ENCODE peak calls at places on chromosomes 4 and X, in seven cellular contexts. L is AG10803; K is breast epithelium; P is WERI-Rb-1; M is CD8-positive, alpha-beta T cell; D is AG09309; R is endothelial cell. T is an unnamed sample.

GRCh38 chrX:11427082-11428033 is 134.1 kb downstream of the AMELX start:
- DNase-seq in P (peak; percentile 7), M (no peak), L (no peak), K (no peak), R (peak; percentile 37), D (no peak), T (peak; percentile 2)

GRCh38 chrX:17580529-17581155 is 156.7 kb upstream of the SCML1 start:
- DNase-seq in K (no peak), R (no peak), D (peak; percentile 49), L (peak; percentile 83), M (no peak), P (no peak), T (no peak)

GRCh38 chr4:163113921-163114703 is 52.6 kb downstream of the NAF1 start:
- DNase-seq in K (no peak), M (no peak), R (no peak), L (no peak), P (no peak), D (no peak), T (no peak)

GRCh38 chr4:39613093-39613656 is 25.5 kb downstream of the SMIM14 start:
- DNase-seq in L (peak; percentile 24), R (no peak), D (no peak), K (no peak), P (no peak), M (no peak), T (no peak)

GRCh38 chrX:149607699-149608098 is 12.6 kb upstream of the HSFX2 start:
- DNase-seq in L (no peak), K (no peak), D (no peak), M (no peak), R (no peak), P (no peak), T (no peak)

GRCh38 chr4:150305995-150306394 is 227.8 kb downstream of the DCLK2 start:
- DNase-seq in D (peak; percentile 35), R (no peak), M (no peak), P (no peak), L (peak; percentile 63), K (no peak), T (no peak)

GRCh38 chrX:10756365-10756915 is 136.1 kb upstream of the MID1 start:
- DNase-seq in L (peak; percentile 87), M (no peak), R (no peak), D (no peak), K (no peak), P (no peak), T (no peak)

GRCh38 chr4:81648576-81649272 is 177.0 kb upstream of the RASGEF1B start:
- DNase-seq in D (no peak), M (peak; percentile 63), R (no peak), P (no peak), L (no peak), K (no peak), T (no peak)

GRCh38 chrX:1750267-1750666 is 135.4 kb downstream of the ASMT start:
- DNase-seq in D (no peak), L (no peak), R (no peak), K (no peak), P (no peak), M (no peak), T (no peak)

GRCh38 chr4:98828801-98829200 is 100.1 kb downstream of the EIF4E start:
- DNase-seq in R (no peak), P (peak; percentile 45), L (peak; percentile 3), K (no peak), M (peak; percentile 56), D (no peak), T (no peak)

GRCh38 chr4:4855293-4856070 is 4.0 kb upstream of the MSX1 start:
- DNase-seq in M (no peak), R (no peak), P (no peak), D (no peak), K (peak; percentile 37), L (no peak), T (no peak)

GRCh38 chrX:119234931-119235555 is 1.0 kb upstream of the PGRMC1 start:
- DNase-seq in M (no peak), D (no peak), L (peak; percentile 80), R (no peak), P (no peak), K (no peak), T (peak; percentile 5)

GRCh38 chr4:185625503-185625902 is 90.2 kb upstream of the PDLIM3 start:
- DNase-seq in D (no peak), P (no peak), L (no peak), R (no peak), M (no peak), K (no peak), T (no peak)

GRCh38 chr4:128385683-128386304 is 98.2 kb upstream of the PGRMC2 start:
- DNase-seq in K (no peak), R (no peak), D (no peak), M (no peak), P (no peak), L (peak; percentile 81), T (no peak)

GRCh38 chr4:57655342-57655741 is 545.2 kb upstream of the IGFBP7 start:
- DNase-seq in M (no peak), K (no peak), D (no peak), L (no peak), P (no peak), R (no peak), T (no peak)

DNA sequence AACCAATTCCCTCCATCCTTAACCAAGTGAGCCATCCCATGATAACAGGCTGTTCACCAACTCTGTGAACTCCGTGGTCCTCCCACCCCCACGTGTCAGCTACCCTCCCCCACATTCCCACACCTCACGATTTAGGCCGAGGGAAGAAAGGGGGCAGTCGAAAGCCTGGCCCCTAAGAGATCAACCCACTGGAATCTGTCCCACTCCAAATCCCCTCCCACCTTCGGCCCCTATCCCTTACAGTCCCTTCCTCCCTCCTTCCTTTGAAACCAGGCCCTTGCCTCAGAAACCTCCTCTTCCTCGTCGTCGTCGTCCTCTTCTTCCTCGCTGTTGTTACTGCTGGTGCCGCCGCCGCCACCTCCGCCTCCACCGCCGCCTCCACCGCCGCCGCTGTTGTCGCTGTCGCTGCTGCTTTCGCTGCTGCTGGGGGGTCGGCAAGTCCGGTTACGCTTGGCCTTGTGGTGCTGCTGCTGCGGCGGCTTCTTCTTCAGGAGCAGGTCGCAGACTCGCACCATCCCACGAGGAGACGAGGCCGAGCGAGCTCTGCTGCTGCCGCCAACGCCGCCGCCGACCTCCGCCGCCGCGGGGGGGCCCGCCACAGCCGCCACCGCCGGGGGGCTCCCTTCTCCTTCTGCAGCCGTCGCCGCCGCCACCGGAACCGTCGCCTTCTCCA is 467 bp downstream of the ANKRD17 start:
- DNase-seq in K (no peak), P (peak; percentile 44), R (no peak), L (peak; percentile 15), D (no peak), M (no peak), T (no peak)
- TF ChIP-seq CTCF in K (no peak), P (peak; percentile 19), R (no peak), L (no peak), D (peak; percentile 12), M (peak; percentile 18), T (no peak)

DNA sequence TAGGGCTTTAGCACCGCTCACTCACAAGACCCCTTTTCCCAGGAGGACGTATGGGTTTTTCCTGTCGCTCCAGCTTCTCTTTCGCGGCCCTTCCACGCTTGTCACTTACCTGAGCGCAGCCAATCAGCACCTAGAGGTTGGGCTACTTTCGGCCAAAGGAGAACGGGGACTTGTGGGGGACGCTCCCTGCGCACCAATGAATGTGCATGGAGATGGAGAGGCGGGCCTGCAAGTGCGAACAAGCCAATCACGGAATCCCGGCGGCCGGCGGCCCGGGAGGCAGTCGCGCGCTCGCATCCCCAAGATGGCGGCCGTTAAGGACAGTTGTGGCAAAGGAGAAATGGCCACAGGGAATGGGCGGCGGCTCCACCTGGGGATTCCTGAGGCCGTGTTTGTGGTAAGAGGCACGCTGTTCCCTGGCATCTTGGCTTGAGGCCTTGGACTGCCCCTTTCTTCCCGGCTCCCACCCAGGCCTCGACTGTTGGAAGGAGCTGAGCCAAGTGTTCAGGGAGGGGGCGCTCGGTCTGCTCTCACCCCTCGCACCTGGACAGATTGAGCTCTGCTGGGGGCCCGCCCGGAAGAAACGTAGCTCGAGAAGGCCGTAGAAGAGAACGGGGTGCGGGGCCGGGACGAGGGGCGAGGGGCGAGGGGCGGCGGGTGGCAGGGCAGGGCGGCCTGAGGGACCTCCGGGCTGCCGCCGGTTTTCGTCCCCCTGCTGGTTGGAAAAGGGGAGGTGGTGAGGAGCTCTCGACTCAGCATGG is at the start of gene VBP1:
- DNase-seq in K (peak; percentile 84), L (peak; percentile 96), D (peak; percentile 86), R (peak; percentile 78), P (peak; percentile 98), M (peak; percentile 86), T (peak; percentile 66)
- TF ChIP-seq CTCF in K (no peak), L (peak; percentile 51), D (peak; percentile 53), R (no peak), P (peak; percentile 64), M (no peak), T (peak; percentile 66)

DNA sequence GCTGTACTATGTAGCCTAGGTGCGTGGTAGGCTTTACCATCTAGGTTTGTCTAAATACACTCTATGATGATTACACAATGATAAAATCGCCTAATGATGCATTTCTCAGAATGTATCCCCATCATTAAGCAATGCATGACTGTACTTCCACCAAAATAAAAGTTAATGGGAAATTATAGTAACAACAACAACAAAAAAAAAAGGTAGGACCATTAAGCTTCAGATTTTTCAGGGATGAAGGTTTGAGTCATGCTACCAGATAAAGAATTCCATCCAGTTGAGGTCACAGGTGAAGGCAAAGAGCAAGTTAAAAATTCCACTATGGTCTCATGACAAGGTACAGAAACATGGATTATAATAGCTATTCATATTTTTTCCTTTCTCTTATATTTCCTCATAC is 68.2 kb downstream of the MAGEA10 start:
- DNase-seq in P (no peak), D (no peak), R (no peak), K (no peak), L (no peak), M (no peak), T (no peak)
- TF ChIP-seq CTCF in P (no peak), D (no peak), R (no peak), K (no peak), L (no peak), M (no peak), T (no peak)

DNA sequence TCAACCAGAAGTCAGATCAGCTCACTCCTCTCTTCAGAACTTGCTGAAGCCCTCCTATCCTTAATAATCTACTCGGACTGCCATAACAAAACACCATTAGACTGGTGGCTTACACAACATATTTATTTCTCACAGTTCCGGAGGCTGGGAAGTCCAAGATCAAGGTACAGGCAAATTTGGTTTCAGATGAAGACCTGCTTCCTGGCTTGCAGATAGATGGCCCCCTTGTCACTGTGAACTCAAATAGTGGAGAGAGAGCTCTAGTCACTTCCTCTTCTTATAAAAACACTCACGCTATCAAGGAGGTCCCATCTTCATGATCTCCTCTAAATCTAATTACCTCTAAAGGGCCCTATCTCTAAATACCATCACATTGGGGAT is 125.1 kb downstream of the CAMK2D start:
- DNase-seq in R (no peak), M (peak; percentile 51), L (no peak), K (no peak), D (no peak), P (no peak), T (no peak)
- TF ChIP-seq CTCF in R (no peak), M (peak; percentile 32), L (no peak), K (no peak), D (no peak), P (peak; percentile 6), T (no peak)

DNA sequence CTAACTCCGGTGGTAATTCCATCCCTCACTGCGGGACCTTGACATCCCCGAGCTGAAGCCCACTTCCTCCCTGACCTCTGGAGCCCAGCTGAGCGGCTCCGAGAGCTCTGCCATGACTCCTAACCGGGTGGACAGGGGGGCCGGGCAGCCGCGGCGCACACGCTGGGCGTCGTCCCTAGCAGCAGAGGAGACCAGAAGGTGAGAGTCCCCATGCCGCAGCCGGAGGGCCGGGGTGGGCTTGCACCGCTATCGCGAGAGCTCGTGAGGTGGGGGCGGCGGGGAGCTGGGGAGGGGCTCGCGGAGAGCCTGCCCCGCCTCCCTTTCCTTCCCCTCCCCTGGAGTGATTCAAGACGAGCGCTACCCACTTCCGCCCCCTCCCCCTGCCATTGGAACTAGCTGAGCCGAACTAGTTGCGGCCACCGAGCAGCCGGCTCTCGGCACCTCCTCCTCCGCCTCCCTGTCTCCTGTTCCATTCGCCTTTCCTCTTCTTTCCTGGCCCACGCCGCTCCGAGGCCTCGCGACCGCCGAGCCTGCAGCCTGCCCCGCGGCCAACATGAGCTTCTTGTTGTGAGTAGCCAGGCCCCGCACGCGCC is at the start of gene MOB1B:
- DNase-seq in K (peak; percentile 83), R (peak; percentile 90), L (peak; percentile 89), M (peak; percentile 87), D (peak; percentile 53), P (peak; percentile 93), T (peak; percentile 92)
- TF ChIP-seq CTCF in K (peak; percentile 21), R (no peak), L (peak; percentile 46), M (peak; percentile 39), D (peak; percentile 43), P (peak; percentile 53), T (peak; percentile 58)